ENCODE peak calls at places on chromosomes 16 and 17, in six cellular contexts. One of them, this sample, is unnamed.

GRCh38 chr17:21470861-21471260 is 94.7 kb downstream of the KCNJ12 start:
- DNase-seq in SK-N-MC: no peak
- DNase-seq in Right ventricle myocardium superior: no peak
- DNase-seq in NCI-H2081: no peak
- DNase-seq in GM12891: no peak
- DNase-seq in brain pericyte: no peak
- DNase-seq in this sample: no peak

GRCh38 chr17:8964801-8965393 is 610 bp downstream of the PIK3R5 start:
- DNase-seq in SK-N-MC: no peak
- DNase-seq in brain pericyte: no peak
- DNase-seq in NCI-H2081: no peak
- DNase-seq in GM12891: no peak
- DNase-seq in Right ventricle myocardium superior: peak
- DNase-seq in this sample: no peak

GRCh38 chr17:82231562-82232321 is 2.9 kb downstream of the SLC16A3 start:
- DNase-seq in SK-N-MC: no peak
- DNase-seq in NCI-H2081: no peak
- DNase-seq in brain pericyte: no peak
- DNase-seq in Right ventricle myocardium superior: peak
- DNase-seq in GM12891: no peak
- DNase-seq in this sample: no peak

GRCh38 chr17:44820631-44821196 is 9.4 kb downstream of the GJC1 start:
- DNase-seq in Right ventricle myocardium superior: no peak
- DNase-seq in NCI-H2081: peak
- DNase-seq in brain pericyte: no peak
- DNase-seq in GM12891: no peak
- DNase-seq in SK-N-MC: no peak
- DNase-seq in this sample: peak

GRCh38 chr16:77191259-77191969 is 424 bp downstream of the MON1B start:
- DNase-seq in NCI-H2081: no peak
- DNase-seq in SK-N-MC: no peak
- DNase-seq in Right ventricle myocardium superior: peak
- DNase-seq in GM12891: no peak
- DNase-seq in brain pericyte: no peak
- DNase-seq in this sample: no peak

GRCh38 chr17:27893834-27894503 is 804 bp upstream of the LYRM9 start:
- DNase-seq in brain pericyte: no peak
- DNase-seq in GM12891: no peak
- DNase-seq in SK-N-MC: no peak
- DNase-seq in Right ventricle myocardium superior: no peak
- DNase-seq in NCI-H2081: no peak
- DNase-seq in this sample: no peak

GRCh38 chr17:8838551-8839095 is 28.9 kb downstream of the PIK3R6 start:
- DNase-seq in Right ventricle myocardium superior: no peak
- DNase-seq in NCI-H2081: no peak
- DNase-seq in brain pericyte: no peak
- DNase-seq in SK-N-MC: no peak
- DNase-seq in GM12891: no peak
- DNase-seq in this sample: no peak

GRCh38 chr17:19302791-19303233 is 59.7 kb downstream of the B9D1 start:
- DNase-seq in brain pericyte: no peak
- DNase-seq in NCI-H2081: no peak
- DNase-seq in SK-N-MC: no peak
- DNase-seq in GM12891: no peak
- DNase-seq in Right ventricle myocardium superior: no peak
- DNase-seq in this sample: no peak

GRCh38 chr17:2203818-2204217 is 99.8 kb downstream of the SMG6 start:
- DNase-seq in Right ventricle myocardium superior: no peak
- DNase-seq in NCI-H2081: no peak
- DNase-seq in GM12891: no peak
- DNase-seq in SK-N-MC: no peak
- DNase-seq in brain pericyte: no peak
- DNase-seq in this sample: no peak

GRCh38 chr16:87765473-87765775 is 362 bp downstream of the KLHDC4 start:
- DNase-seq in Right ventricle myocardium superior: no peak
- DNase-seq in GM12891: peak
- DNase-seq in SK-N-MC: no peak
- DNase-seq in brain pericyte: no peak
- DNase-seq in NCI-H2081: no peak
- DNase-seq in this sample: no peak

GRCh38 chr16:84683691-84684591 is 15.9 kb upstream of the USP10 start:
- DNase-seq in SK-N-MC: no peak
- DNase-seq in NCI-H2081: no peak
- DNase-seq in Right ventricle myocardium superior: no peak
- DNase-seq in brain pericyte: no peak
- DNase-seq in GM12891: no peak
- DNase-seq in this sample: no peak

GRCh38 chr16:10858203-10858602 is 18.8 kb upstream of the CIITA start:
- DNase-seq in Right ventricle myocardium superior: no peak
- DNase-seq in NCI-H2081: no peak
- DNase-seq in SK-N-MC: no peak
- DNase-seq in GM12891: no peak
- DNase-seq in brain pericyte: no peak
- DNase-seq in this sample: no peak

GRCh38 chr17:80709090-80709695 is 164.6 kb downstream of the RPTOR start:
- DNase-seq in SK-N-MC: no peak
- DNase-seq in GM12891: no peak
- DNase-seq in brain pericyte: no peak
- DNase-seq in NCI-H2081: no peak
- DNase-seq in Right ventricle myocardium superior: no peak
- DNase-seq in this sample: no peak

GRCh38 chr16:28974437-28975157 is at the start of gene SPNS1:
- DNase-seq in Right ventricle myocardium superior: peak
- DNase-seq in GM12891: peak
- DNase-seq in NCI-H2081: peak
- DNase-seq in SK-N-MC: peak
- DNase-seq in brain pericyte: peak
- DNase-seq in this sample: peak

GRCh38 chr16:88772871-88773811 is 11.9 kb downstream of the PIEZO1 start:
- DNase-seq in GM12891: no peak
- DNase-seq in SK-N-MC: no peak
- DNase-seq in Right ventricle myocardium superior: peak
- DNase-seq in NCI-H2081: no peak
- DNase-seq in brain pericyte: no peak
- DNase-seq in this sample: no peak

GRCh38 chr16:87562201-87562600 is 40.1 kb upstream of the JPH3 start:
- DNase-seq in Right ventricle myocardium superior: no peak
- DNase-seq in GM12891: no peak
- DNase-seq in SK-N-MC: no peak
- DNase-seq in brain pericyte: no peak
- DNase-seq in NCI-H2081: peak
- DNase-seq in this sample: no peak

GRCh38 chr16:89346869-89347268 is 129.4 kb downstream of the ZNF778 start:
- DNase-seq in brain pericyte: no peak
- DNase-seq in NCI-H2081: no peak
- DNase-seq in SK-N-MC: no peak
- DNase-seq in Right ventricle myocardium superior: no peak
- DNase-seq in GM12891: no peak
- DNase-seq in this sample: no peak

GRCh38 chr16:4345439-4346204 is 5.5 kb downstream of the PAM16 start:
- DNase-seq in brain pericyte: no peak
- DNase-seq in Right ventricle myocardium superior: no peak
- DNase-seq in GM12891: no peak
- DNase-seq in NCI-H2081: no peak
- DNase-seq in SK-N-MC: no peak
- DNase-seq in this sample: no peak

GRCh38 chr16:12902511-12903324 is 1.3 kb downstream of the SHISA9 start:
- DNase-seq in Right ventricle myocardium superior: no peak
- DNase-seq in GM12891: no peak
- DNase-seq in brain pericyte: no peak
- DNase-seq in SK-N-MC: no peak
- DNase-seq in NCI-H2081: no peak
- DNase-seq in this sample: no peak

GRCh38 chr17:21463779-21464407 is 87.7 kb downstream of the KCNJ12 start:
- DNase-seq in GM12891: no peak
- DNase-seq in NCI-H2081: no peak
- DNase-seq in SK-N-MC: no peak
- DNase-seq in Right ventricle myocardium superior: no peak
- DNase-seq in brain pericyte: no peak
- DNase-seq in this sample: no peak

GRCh38 chr17:49748791-49749190 is 15.1 kb downstream of the FAM117A start:
- DNase-seq in Right ventricle myocardium superior: no peak
- DNase-seq in GM12891: peak
- DNase-seq in brain pericyte: no peak
- DNase-seq in SK-N-MC: no peak
- DNase-seq in NCI-H2081: no peak
- DNase-seq in this sample: no peak

GRCh38 chr16:8936421-8936820 is 27.3 kb downstream of the USP7 start:
- DNase-seq in GM12891: no peak
- DNase-seq in Right ventricle myocardium superior: no peak
- DNase-seq in SK-N-MC: no peak
- DNase-seq in NCI-H2081: peak
- DNase-seq in brain pericyte: no peak
- DNase-seq in this sample: no peak

GRCh38 chr17:36674278-36674650 is 72.9 kb downstream of the MRM1 start:
- DNase-seq in SK-N-MC: no peak
- DNase-seq in brain pericyte: no peak
- DNase-seq in GM12891: no peak
- DNase-seq in NCI-H2081: no peak
- DNase-seq in Right ventricle myocardium superior: no peak
- DNase-seq in this sample: no peak

GRCh38 chr17:47649972-47650524 is 329 bp downstream of the KPNB1 start:
- DNase-seq in brain pericyte: no peak
- DNase-seq in SK-N-MC: no peak
- DNase-seq in NCI-H2081: no peak
- DNase-seq in Right ventricle myocardium superior: no peak
- DNase-seq in GM12891: peak
- DNase-seq in this sample: no peak

GRCh38 chr17:50758989-50759544 is 8.3 kb downstream of the ANKRD40CL start:
- DNase-seq in GM12891: no peak
- DNase-seq in NCI-H2081: no peak
- DNase-seq in brain pericyte: no peak
- DNase-seq in SK-N-MC: no peak
- DNase-seq in Right ventricle myocardium superior: no peak
- DNase-seq in this sample: no peak

GRCh38 chr17:9999948-10000695 is 95.1 kb upstream of the RCVRN start:
- DNase-seq in GM12891: no peak
- DNase-seq in brain pericyte: no peak
- DNase-seq in NCI-H2081: no peak
- DNase-seq in SK-N-MC: no peak
- DNase-seq in Right ventricle myocardium superior: no peak
- DNase-seq in this sample: no peak

GRCh38 chr17:151886-152859 is 14.8 kb downstream of the SCGB1C2 start:
- DNase-seq in Right ventricle myocardium superior: peak
- DNase-seq in brain pericyte: no peak
- DNase-seq in NCI-H2081: no peak
- DNase-seq in SK-N-MC: no peak
- DNase-seq in GM12891: no peak
- DNase-seq in this sample: no peak

GRCh38 chr16:86748643-86749042 is 170.3 kb downstream of the FOXL1 start:
- DNase-seq in Right ventricle myocardium superior: no peak
- DNase-seq in SK-N-MC: no peak
- DNase-seq in NCI-H2081: no peak
- DNase-seq in brain pericyte: no peak
- DNase-seq in GM12891: no peak
- DNase-seq in this sample: no peak

GRCh38 chr17:78925234-78925633 is at the start of gene TIMP2:
- DNase-seq in SK-N-MC: peak
- DNase-seq in NCI-H2081: peak
- DNase-seq in GM12891: peak
- DNase-seq in brain pericyte: no peak
- DNase-seq in Right ventricle myocardium superior: peak
- DNase-seq in this sample: peak

GRCh38 chr16:85665929-85666328 is 22.8 kb downstream of the GINS2 start:
- DNase-seq in GM12891: no peak
- DNase-seq in SK-N-MC: no peak
- DNase-seq in Right ventricle myocardium superior: no peak
- DNase-seq in NCI-H2081: no peak
- DNase-seq in brain pericyte: no peak
- DNase-seq in this sample: no peak

GRCh38 chr17:13601776-13602551 is at the start of gene HS3ST3A1:
- DNase-seq in SK-N-MC: no peak
- DNase-seq in Right ventricle myocardium superior: peak
- DNase-seq in brain pericyte: no peak
- DNase-seq in GM12891: peak
- DNase-seq in NCI-H2081: no peak
- DNase-seq in this sample: no peak

This sample was measured in NCI-H1417 treated with DMSO at 0.1 percent for 48 hours.